ENCODE peak calls at places on chromosomes 12 and 14, in seven cellular contexts. N is mesendoderm, T is AG04449, U is hepatocyte, D is astrocyte of the cerebellum, R is Caco-2, F is fibroblast of the aortic adventitia. Z is an unnamed sample.

GRCh38 chr14:102584871-102585869 is 7.3 kb upstream of the RCOR1 start:
- DNase-seq in N (peak; percentile 97), T (no peak), U (peak; percentile 85), D (no peak), R (peak; percentile 89), F (peak; percentile 40), Z (no peak)

GRCh38 chr14:74572829-74573360 is 39.1 kb downstream of the LTBP2 start:
- DNase-seq in N (no peak), T (no peak), U (no peak), D (no peak), R (no peak), F (no peak), Z (no peak)

GRCh38 chr14:40188006-40188405 is 755.8 kb upstream of the FBXO33 start:
- DNase-seq in N (no peak), T (no peak), U (no peak), D (peak; percentile 6), R (no peak), F (no peak), Z (no peak)

GRCh38 chr14:86072134-86072894 is 542.4 kb downstream of the FLRT2 start:
- DNase-seq in N (no peak), T (no peak), U (no peak), D (no peak), R (no peak), F (no peak), Z (no peak)

GRCh38 chr14:68384335-68384734 is 408.5 kb downstream of the ZFP36L1 start:
- DNase-seq in N (no peak), T (no peak), U (peak; percentile 38), D (no peak), R (no peak), F (no peak), Z (no peak)

GRCh38 chr14:64755661-64756265 is 51.5 kb downstream of the PLEKHG3 start:
- DNase-seq in N (no peak), T (no peak), U (peak; percentile 74), D (no peak), R (peak; percentile 85), F (peak; percentile 33), Z (no peak)

GRCh38 chr12:127881371-127882140 is 385.4 kb upstream of the TMEM132C start:
- DNase-seq in N (peak; percentile 65), T (peak; percentile 41), U (no peak), D (no peak), R (no peak), F (peak; percentile 9), Z (no peak)

GRCh38 chr12:63068857-63069442 is 82.1 kb downstream of the AVPR1A start:
- DNase-seq in N (peak; percentile 65), T (peak; percentile 56), U (peak; percentile 82), D (peak; percentile 75), R (no peak), F (peak; percentile 87), Z (peak; percentile 61)

GRCh38 chr12:130743606-130744005 is 27.5 kb upstream of the RIMBP2 start:
- DNase-seq in N (no peak), T (no peak), U (no peak), D (no peak), R (no peak), F (no peak), Z (no peak)

DNA sequence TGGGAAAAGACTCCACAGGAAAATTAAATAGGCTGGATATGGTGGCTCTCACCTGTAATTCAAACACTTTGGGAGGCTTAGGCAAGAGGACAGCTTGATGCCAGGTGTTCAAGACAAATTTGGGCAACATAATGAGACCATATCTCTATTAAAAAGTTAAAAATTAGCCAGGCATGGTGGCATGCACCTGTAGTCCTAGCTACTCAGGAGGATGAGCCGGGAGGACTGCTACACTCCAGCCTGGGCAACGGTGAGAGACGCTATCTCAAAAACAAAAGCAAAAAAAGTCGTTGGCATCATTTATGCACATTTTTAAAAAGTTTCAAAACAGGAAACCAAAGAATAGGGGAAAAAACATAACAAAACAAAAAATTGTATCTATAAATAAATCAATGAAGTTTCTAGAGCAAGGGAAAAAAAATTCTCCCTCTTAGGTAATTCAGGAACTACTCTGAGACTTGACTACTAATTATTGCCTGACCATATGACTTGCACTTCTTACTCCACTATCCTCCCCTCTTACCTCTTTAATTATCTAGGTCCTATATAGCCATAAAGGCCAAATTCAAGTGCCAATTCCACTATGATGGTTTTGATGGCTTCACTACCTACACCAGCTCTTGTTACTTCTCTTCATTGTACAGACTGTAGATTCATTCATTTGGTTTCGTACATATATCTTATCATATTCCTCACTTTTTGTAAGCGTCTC is 1.6 kb downstream of the METTL3 start:
- DNase-seq in N (no peak), T (no peak), U (no peak), D (no peak), R (no peak), F (no peak), Z (no peak)
- H3K4me3 ChIP-seq in N (no peak overlapping the region), T (peak overlapping the region; percentile 98), U (peak overlapping the region; percentile 45), D (peak overlapping the region; percentile 77), R (peak overlapping the region; percentile 89), F (peak overlapping the region; percentile 96), Z (peak overlapping the region; percentile 83)

GRCh38 chr14:94423465-94424056 is 29.0 kb downstream of the SERPINA11 start:
- DNase-seq in N (peak; percentile 91), T (no peak), U (peak; percentile 87), D (peak; percentile 54), R (peak; percentile 86), F (peak; percentile 72), Z (peak; percentile 15)
- H3K4me3 ChIP-seq in N (no peak overlapping the region), T (no peak overlapping the region), U (no peak overlapping the region), D (no peak overlapping the region), R (no peak overlapping the region), F (peak overlapping the region; percentile 13), Z (no peak overlapping the region)

DNA sequence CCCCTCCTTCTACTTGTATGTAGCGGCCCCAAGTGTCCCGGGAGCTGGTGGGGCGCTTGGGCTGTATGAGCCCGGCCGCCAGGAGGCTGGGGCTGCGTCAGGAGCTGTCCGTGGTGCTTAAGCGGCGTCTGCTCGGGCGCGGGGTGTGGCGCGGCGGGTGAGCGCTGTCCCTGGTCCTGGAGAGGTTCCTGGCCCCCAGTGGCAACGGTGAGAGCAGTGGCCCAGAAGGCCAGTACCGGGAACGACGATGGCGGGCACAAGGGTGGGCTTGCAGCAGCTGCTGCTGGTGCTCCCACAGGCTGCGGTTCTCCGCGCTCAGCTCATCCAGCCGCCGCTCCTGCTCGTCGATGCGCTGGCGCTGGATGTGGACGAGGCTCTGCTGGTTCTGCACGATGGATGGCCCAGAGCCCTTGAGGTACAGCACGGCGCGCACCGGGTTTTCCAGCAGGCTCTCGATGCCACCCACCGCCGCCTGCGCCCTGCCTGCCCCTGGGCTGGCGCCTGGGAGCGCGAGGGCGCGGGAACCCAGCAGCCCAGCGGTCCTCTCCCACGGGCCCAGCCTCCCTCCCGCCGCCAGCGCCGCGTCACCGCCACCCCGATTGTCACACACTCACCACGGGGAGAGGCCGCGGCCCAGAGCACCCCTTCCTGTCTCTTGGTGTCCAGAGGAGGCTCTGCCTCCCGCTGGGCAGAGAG is 41.9 kb upstream of the FKBP4 start:
- DNase-seq in N (peak; percentile 85), T (no peak), U (peak; percentile 91), D (peak; percentile 24), R (peak; percentile 75), F (peak; percentile 65), Z (peak; percentile 36)
- H3K4me3 ChIP-seq in N (no peak overlapping the region), T (no peak overlapping the region), U (no peak overlapping the region), D (no peak overlapping the region), R (no peak overlapping the region), F (no peak overlapping the region), Z (no peak overlapping the region)

DNA sequence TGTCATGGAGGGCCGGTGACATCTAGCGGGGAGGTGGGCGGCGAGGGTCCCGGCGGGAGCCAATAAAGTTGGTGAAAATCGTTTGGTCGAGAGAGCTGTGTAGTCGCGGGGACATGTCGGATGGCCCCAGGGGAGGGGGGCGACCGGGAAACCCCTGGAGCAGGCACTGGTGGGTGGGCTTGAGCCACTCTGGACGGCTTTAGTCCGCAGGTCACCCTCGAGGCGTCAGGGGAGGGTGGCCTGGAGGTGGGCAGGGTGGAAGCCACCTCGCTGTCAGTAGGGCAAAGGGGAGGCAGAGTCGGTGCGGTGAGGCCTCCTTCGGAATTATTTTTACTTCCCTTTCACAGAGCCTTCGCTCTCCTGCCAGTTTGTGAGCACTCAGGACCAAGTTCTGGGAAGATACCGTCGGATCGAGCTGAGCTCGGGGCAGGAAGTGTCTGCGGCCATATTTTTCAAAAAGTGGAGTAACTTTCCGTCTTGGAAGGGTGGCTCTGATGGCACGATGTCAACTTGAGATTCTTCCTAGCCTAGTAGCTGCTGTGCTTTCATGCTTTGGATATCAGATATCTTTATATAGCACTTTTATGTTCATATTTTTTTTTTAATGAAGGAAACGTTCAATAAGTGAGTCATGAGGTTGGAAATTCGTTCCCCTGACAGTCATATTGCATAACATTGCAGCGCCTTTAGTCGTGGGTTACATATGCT is 28.2 kb downstream of the WBP11 start:
- DNase-seq in N (peak; percentile 42), T (no peak), U (peak; percentile 62), D (no peak), R (peak; percentile 59), F (peak; percentile 80), Z (no peak)
- H3K4me3 ChIP-seq in N (peak overlapping the region; percentile 78), T (peak overlapping the region; percentile 94), U (peak overlapping the region; percentile 84), D (peak overlapping the region; percentile 74), R (peak overlapping the region; percentile 67), F (peak overlapping the region; percentile 86), Z (peak overlapping the region; percentile 73)

DNA sequence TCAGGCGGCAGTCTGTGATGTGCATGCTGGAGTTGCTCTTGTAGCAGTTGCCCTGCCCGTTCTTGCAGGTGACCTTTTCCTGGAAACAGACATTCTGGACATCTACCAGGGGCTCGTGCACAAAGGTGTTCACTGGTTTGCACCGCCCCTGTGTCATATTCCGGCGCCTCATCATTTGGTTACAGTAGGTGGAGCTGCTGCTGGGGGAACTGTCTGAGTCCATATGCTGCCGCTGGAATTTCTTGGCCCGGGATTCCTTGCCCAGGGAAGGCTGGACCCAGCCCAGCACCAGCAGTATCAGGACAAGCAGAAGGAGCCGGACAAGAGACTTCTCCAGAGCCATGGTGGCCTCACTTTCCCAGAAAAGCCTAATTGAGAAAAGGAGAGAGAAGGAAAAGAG is 918 bp downstream of the RNASE1 start:
- DNase-seq in N (no peak), T (no peak), U (no peak), D (no peak), R (no peak), F (no peak), Z (no peak)
- H3K4me3 ChIP-seq in N (no peak overlapping the region), T (no peak overlapping the region), U (no peak overlapping the region), D (no peak overlapping the region), R (no peak overlapping the region), F (no peak overlapping the region), Z (no peak overlapping the region)

DNA sequence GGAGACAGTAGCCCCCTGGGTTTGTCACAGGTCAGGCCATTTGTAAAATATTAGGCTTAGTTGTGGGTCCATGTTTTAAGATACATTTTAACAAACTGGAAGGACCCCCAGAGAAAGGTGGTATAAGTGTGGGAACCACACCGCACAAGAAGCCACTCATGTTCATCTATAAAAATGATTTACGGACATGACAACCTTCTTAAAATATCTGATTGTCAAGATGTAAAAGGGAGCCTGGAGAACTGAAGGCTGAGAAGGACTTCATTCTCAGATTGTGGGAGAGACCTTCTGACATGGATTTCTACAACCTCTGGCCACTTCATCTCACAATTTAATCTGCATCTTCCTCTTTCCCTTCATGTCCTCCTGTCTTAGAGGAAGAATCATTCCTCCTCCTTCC is 102.4 kb downstream of the VCPKMT start:
- DNase-seq in N (no peak), T (no peak), U (no peak), D (no peak), R (no peak), F (no peak), Z (no peak)
- H3K4me3 ChIP-seq in N (no peak overlapping the region), T (no peak overlapping the region), U (no peak overlapping the region), D (no peak overlapping the region), R (no peak overlapping the region), F (no peak overlapping the region), Z (no peak overlapping the region)

DNA sequence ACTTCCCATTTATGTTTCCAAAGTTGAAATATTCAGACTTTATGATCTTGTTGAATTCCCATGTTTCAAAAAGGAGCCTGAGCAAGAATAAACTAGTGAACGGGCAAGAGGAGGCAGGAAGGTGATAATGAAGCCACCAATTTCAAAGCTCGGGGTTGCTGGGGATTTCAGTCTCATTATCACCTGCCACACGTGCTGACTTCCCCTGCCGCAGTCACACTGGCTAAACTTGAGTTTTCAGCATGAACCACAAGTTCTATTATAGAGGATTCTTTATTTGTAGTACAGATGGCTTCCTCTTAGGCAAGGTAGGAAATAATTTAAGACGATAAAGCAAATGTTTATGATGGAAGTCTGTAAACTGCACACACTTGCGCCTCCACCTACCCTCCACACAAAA is 18.1 kb upstream of the DIABLO start:
- DNase-seq in N (no peak), T (no peak), U (no peak), D (no peak), R (no peak), F (no peak), Z (no peak)
- H3K4me3 ChIP-seq in N (no peak overlapping the region), T (no peak overlapping the region), U (no peak overlapping the region), D (no peak overlapping the region), R (no peak overlapping the region), F (no peak overlapping the region), Z (no peak overlapping the region)

Z was measured in HFF-Myc.